ENCODE peak calls at places on chromosomes 4 and X, in ten cellular contexts. J is body of pancreas, T is upper lobe of left lung, U is fibroblast of lung, O is nephron progenitor cell, M is WTC11, F is tibial nerve, Y is AG10803, G is OCI-LY7, A is astrocyte of the spinal cord. X is an unnamed sample.

GRCh38 chr4:946103-946450 is 13.8 kb downstream of the TMEM175 start:
- DNase-seq in J (no peak), A (no peak), O (no peak), Y (no peak), U (no peak), F (no peak), M (no peak), T (no peak), G (no peak), X (no peak)

GRCh38 chrX:150049647-150050046 is 111.4 kb upstream of the EOLA2 start:
- DNase-seq in Y (peak), O (no peak), M (no peak), G (no peak), U (no peak), J (no peak), T (no peak), F (no peak), A (no peak), X (no peak)

GRCh38 chr4:1380368-1381151 is 25.7 kb downstream of the NKX1-1 start:
- DNase-seq in G (no peak), U (no peak), J (peak), T (peak), M (peak), F (no peak), Y (no peak), O (no peak), A (no peak), X (no peak)

GRCh38 chr4:15778191-15778741 is at the start of gene CD38:
- DNase-seq in M (peak), F (no peak), T (no peak), A (no peak), U (no peak), Y (no peak), O (peak), G (peak), J (peak), X (no peak)

GRCh38 chr4:95379633-95380032 is 169.1 kb downstream of the UNC5C start:
- DNase-seq in J (no peak), O (no peak), F (no peak), Y (no peak), T (no peak), U (no peak), M (no peak), G (no peak), A (no peak), X (no peak)

GRCh38 chr4:182807841-182808548 is 109.2 kb downstream of the DCTD start:
- DNase-seq in F (no peak), J (no peak), M (peak), A (no peak), O (no peak), G (no peak), U (no peak), T (no peak), Y (no peak), X (no peak)

GRCh38 chr4:87219648-87220093 is 747 bp downstream of the KLHL8 start:
- DNase-seq in M (peak), U (peak), Y (peak), T (peak), F (no peak), A (no peak), J (peak), G (peak), O (no peak), X (no peak)

GRCh38 chr4:173878701-173879100 is 348.7 kb upstream of the HAND2 start:
- DNase-seq in U (peak), O (no peak), Y (no peak), A (no peak), M (no peak), J (peak), G (no peak), T (no peak), F (no peak), X (no peak)

GRCh38 chr4:40856836-40857362 is 107.1 kb downstream of the NSUN7 start:
- DNase-seq in Y (no peak), F (peak), G (peak), U (peak), O (peak), T (peak), J (peak), A (peak), M (peak), X (peak)

GRCh38 chr4:41432889-41433288 is 105.1 kb upstream of the LIMCH1 start:
- DNase-seq in T (no peak), Y (peak), U (peak), G (no peak), O (no peak), F (no peak), M (no peak), A (peak), J (no peak), X (no peak)

GRCh38 chr4:121139533-121140222 is 24.4 kb downstream of the TNIP3 start:
- DNase-seq in F (no peak), T (no peak), O (no peak), A (peak), G (no peak), U (peak), J (no peak), Y (peak), M (no peak), X (no peak)

GRCh38 chrX:9420513-9420912 is 44.3 kb upstream of the TBL1X start:
- DNase-seq in O (no peak), Y (no peak), G (no peak), A (no peak), F (no peak), M (no peak), T (no peak), U (no peak), J (no peak), X (no peak)

GRCh38 chr4:122771724-122772123 is 39.2 kb downstream of the BBS12 start:
- DNase-seq in J (no peak), O (no peak), F (no peak), U (no peak), G (no peak), A (no peak), M (no peak), Y (no peak), T (no peak), X (no peak)

GRCh38 chr4:126238010-126238409 is 923.3 kb downstream of the FAT4 start:
- DNase-seq in Y (no peak), T (no peak), O (no peak), M (no peak), G (no peak), U (no peak), A (no peak), F (no peak), J (no peak), X (no peak)

GRCh38 chr4:126247409-126247808 is 932.7 kb downstream of the FAT4 start:
- DNase-seq in F (no peak), G (no peak), M (no peak), Y (no peak), T (no peak), A (no peak), J (no peak), U (no peak), O (no peak), X (no peak)

GRCh38 chr4:126242679-126243390 is 928.1 kb downstream of the FAT4 start:
- DNase-seq in Y (peak), U (no peak), A (no peak), G (no peak), J (no peak), M (no peak), O (no peak), F (no peak), T (no peak), X (no peak)

GRCh38 chr4:126241631-126242030 is 926.9 kb downstream of the FAT4 start:
- DNase-seq in T (no peak), G (no peak), O (no peak), J (no peak), A (no peak), U (no peak), F (no peak), M (no peak), Y (peak), X (no peak)
- TF ChIP-seq CTCF in T (no peak), G (no peak), O (no peak), J (no peak), A (no peak), U (no peak), F (no peak), M (no peak), Y (no peak), X (no peak)

DNA sequence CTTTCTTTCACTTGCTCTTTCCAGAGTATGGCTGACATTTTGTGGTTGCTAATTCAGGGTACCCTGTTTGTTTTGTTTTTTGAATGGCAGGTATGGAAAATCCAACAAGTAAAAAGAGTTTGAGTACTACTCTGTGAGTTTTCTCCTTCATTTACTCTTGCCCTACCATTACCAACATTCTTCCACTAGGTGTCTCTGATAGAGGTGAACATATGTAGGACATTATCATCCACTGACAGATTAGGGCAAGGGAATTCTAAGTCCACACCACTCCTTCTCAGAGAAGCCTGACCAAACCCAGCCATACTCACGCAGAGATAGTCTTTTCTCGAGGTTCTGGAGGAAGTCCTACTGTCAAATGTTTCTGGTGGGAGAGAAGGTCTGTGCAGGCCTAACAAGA is 36.7 kb upstream of the HDAC8 start:
- DNase-seq in M (no peak), F (no peak), O (no peak), J (no peak), G (no peak), U (no peak), T (no peak), A (peak), Y (no peak), X (no peak)
- TF ChIP-seq CTCF in M (no peak), F (no peak), O (no peak), J (no peak), G (peak), U (peak), T (no peak), A (no peak), Y (no peak), X (no peak)

GRCh38 chr4:5979981-5980380 is 38.2 kb downstream of the C4orf50 start:
- DNase-seq in G (no peak), T (no peak), J (peak), Y (no peak), O (peak), M (peak), F (no peak), U (peak), A (no peak), X (peak)

GRCh38 chr4:5982156-5982973 is 35.9 kb downstream of the C4orf50 start:
- DNase-seq in Y (no peak), G (no peak), J (no peak), T (no peak), F (no peak), O (no peak), A (no peak), U (no peak), M (no peak), X (no peak)

GRCh38 chr4:5976431-5976830 is 41.8 kb downstream of the C4orf50 start:
- DNase-seq in Y (no peak), M (no peak), G (no peak), J (no peak), A (no peak), U (no peak), O (no peak), F (no peak), T (no peak), X (no peak)

GRCh38 chr4:5976921-5977320 is 41.3 kb downstream of the C4orf50 start:
- DNase-seq in A (no peak), Y (no peak), O (no peak), U (no peak), J (no peak), T (no peak), G (no peak), M (no peak), F (no peak), X (no peak)

DNA sequence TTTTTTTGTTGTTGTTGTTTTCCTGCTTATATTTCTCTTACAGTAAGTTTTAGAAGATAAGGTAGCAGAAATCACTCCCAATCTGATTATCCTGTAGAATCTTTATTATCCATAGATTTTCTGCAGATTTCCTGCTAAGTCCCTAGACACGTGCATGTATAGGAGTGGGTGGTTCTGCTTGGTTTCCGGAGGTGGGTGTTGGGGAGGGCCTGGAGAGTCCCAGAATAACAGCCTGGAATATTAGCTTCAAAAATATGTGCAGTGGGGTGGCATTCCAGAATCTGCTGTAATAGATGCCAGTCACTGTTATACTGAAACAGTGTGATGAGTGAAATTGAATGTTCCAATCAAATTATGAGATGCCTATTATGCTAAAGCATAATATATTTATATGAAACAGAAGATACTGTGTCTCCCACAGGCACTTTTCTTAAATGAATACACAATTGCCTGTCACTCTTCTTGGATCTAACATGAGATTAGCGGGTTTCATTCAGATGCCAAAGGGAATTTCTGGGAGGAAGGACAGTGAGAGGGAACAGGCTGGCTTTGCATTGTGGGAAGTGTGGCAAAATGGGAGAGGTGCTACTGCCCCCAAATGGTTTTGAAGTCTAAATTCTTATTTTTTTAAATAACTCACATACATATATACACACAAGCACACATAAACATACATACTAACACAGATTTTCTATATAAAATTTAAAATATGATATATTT is 37.6 kb downstream of the C4orf50 start:
- DNase-seq in G (no peak), M (no peak), U (no peak), T (no peak), F (no peak), Y (no peak), J (no peak), O (no peak), A (no peak), X (no peak)
- TF ChIP-seq CTCF in G (peak), M (no peak), U (no peak), T (no peak), F (no peak), Y (no peak), J (no peak), O (no peak), A (no peak), X (no peak)

GRCh38 chr4:69823481-69824186 is 36.3 kb downstream of the SULT1E1 start:
- DNase-seq in Y (peak), M (peak), G (peak), O (no peak), U (no peak), J (peak), T (no peak), A (peak), F (no peak), X (no peak)
- TF ChIP-seq CTCF in Y (peak), M (peak), G (peak), O (no peak), U (peak), J (peak), T (peak), A (peak), F (no peak), X (peak)